ENCODE peak calls at places on chromosomes 3 and 15, in ten cellular contexts. L is left cardiac atrium; O is left ventricle myocardium superior; P is effector memory CD8-positive, alpha-beta T cell; C is activated T-helper 1 cell treated with anti-CD3 and anti-CD28 coated beads, Interleukin-2, amount 50 U/mL, for 16 hours; Q is mammary epithelial cell; V is pons; R is activated T-helper 9 cell treated with anti-CD3 and anti-CD28 coated beads, Interleukin-2, amount 50 U/mL, for 16 hours; M is central memory CD4-positive, alpha-beta T cell; H is H9. U is an unnamed sample.

GRCh38 chr3:133445111-133445510 is 45.3 kb downstream of the BFSP2 start:
- DNase-seq in L (no peak), O (no peak), P (no peak), C (no peak), Q (no peak), V (no peak), R (no peak), M (no peak), H (no peak), U (no peak)

GRCh38 chr15:40405501-40406381 is at the start of gene IVD:
- DNase-seq in L (peak; percentile 97), O (peak; percentile 98), P (peak; percentile 85), C (peak; percentile 84), Q (peak; percentile 93), V (peak; percentile 96), R (peak; percentile 80), M (peak; percentile 78), H (peak; percentile 97), U (peak; percentile 92)

GRCh38 chr15:62977952-62978811 is 64.4 kb upstream of the TPM1 start:
- DNase-seq in L (peak; percentile 42), O (no peak), P (no peak), C (no peak), Q (peak; percentile 57), V (no peak), R (no peak), M (no peak), H (no peak), U (no peak)

GRCh38 chr3:135970500-135971116 is 5.1 kb downstream of the PPP2R3A start:
- DNase-seq in L (peak; percentile 20), O (no peak), P (no peak), C (no peak), Q (peak; percentile 74), V (peak; percentile 93), R (no peak), M (no peak), H (no peak), U (peak; percentile 45)

GRCh38 chr3:52891615-52892081 is 5.7 kb downstream of the STIMATE start:
- DNase-seq in L (no peak), O (no peak), P (no peak), C (no peak), Q (no peak), V (peak; percentile 72), R (no peak), M (no peak), H (no peak), U (peak; percentile 98)

GRCh38 chr3:78712270-78712669 is 1055.5 kb downstream of the ROBO1 start:
- DNase-seq in L (no peak), O (no peak), P (no peak), C (no peak), Q (no peak), V (no peak), R (no peak), M (no peak), H (no peak), U (no peak)

GRCh38 chr15:59166156-59166555 is 40.5 kb upstream of the LDHAL6B start:
- DNase-seq in L (no peak), O (no peak), P (no peak), C (no peak), Q (no peak), V (no peak), R (no peak), M (no peak), H (no peak), U (no peak)

GRCh38 chr3:152298393-152299242 is 29.9 kb downstream of the MBNL1 start:
- DNase-seq in L (peak; percentile 28), O (peak; percentile 54), P (peak; percentile 77), C (peak; percentile 32), Q (peak; percentile 89), V (peak; percentile 92), R (no peak), M (peak; percentile 78), H (no peak), U (peak; percentile 98)

GRCh38 chr15:57259511-57260143 is 116.7 kb upstream of the CGNL1 start:
- DNase-seq in L (no peak), O (no peak), P (no peak), C (no peak), Q (no peak), V (no peak), R (no peak), M (no peak), H (peak; percentile 57), U (no peak)

GRCh38 chr3:145767909-145768308 is 393.1 kb downstream of the PLOD2 start:
- DNase-seq in L (no peak), O (no peak), P (no peak), C (no peak), Q (no peak), V (no peak), R (no peak), M (no peak), H (no peak), U (no peak)

GRCh38 chr3:52357151-52358080 is 41.3 kb downstream of the DNAH1 start:
- DNase-seq in L (no peak), O (peak; percentile 18), P (no peak), C (no peak), Q (no peak), V (no peak), R (no peak), M (no peak), H (no peak), U (no peak)

GRCh38 chr3:52237006-52237658 is 1.8 kb downstream of the TWF2 start:
- DNase-seq in L (no peak), O (peak; percentile 23), P (no peak), C (no peak), Q (peak; percentile 46), V (no peak), R (no peak), M (no peak), H (no peak), U (no peak)

GRCh38 chr3:127815641-127816605 is 6.4 kb downstream of the MGLL start:
- DNase-seq in L (no peak), O (no peak), P (no peak), C (no peak), Q (no peak), V (no peak), R (no peak), M (no peak), H (no peak), U (no peak)

GRCh38 chr3:128987297-128987696 is 6.6 kb downstream of the CFAP92 start:
- DNase-seq in L (no peak), O (no peak), P (no peak), C (no peak), Q (no peak), V (no peak), R (no peak), M (no peak), H (no peak), U (no peak)